ENCODE peak calls at places on chromosomes 13 and 19, in ten cellular contexts. G, M, C, T, O, H, R, Z, L and Q are unnamed samples.

GRCh38 chr13:27427663-27428062 is 3.2 kb downstream of the GTF3A start:
- DNase-seq in G (no peak), Z (no peak), R (no peak), T (no peak), C (no peak), O (no peak), H (no peak), M (no peak), L (no peak), Q (no peak)

GRCh38 chr19:48812094-48812929 is 1.5 kb upstream of the BCAT2 start:
- DNase-seq in O (peak), M (peak), H (no peak), C (peak), G (peak), Z (peak), L (peak), R (peak), T (no peak), Q (no peak)

GRCh38 chr13:88945793-88946192 is 1274.6 kb downstream of the SLITRK5 start:
- DNase-seq in H (no peak), L (no peak), G (no peak), M (no peak), O (no peak), Z (no peak), C (no peak), R (no peak), T (no peak), Q (no peak)

GRCh38 chr13:75255653-75256052 is 226.3 kb downstream of the TBC1D4 start:
- DNase-seq in T (no peak), Z (no peak), M (no peak), O (no peak), G (no peak), H (no peak), R (no peak), C (no peak), L (no peak), Q (no peak)

GRCh38 chr19:48113190-48113917 is 2.7 kb upstream of the PLA2G4C start:
- DNase-seq in H (no peak), T (no peak), O (no peak), R (no peak), L (no peak), M (no peak), C (no peak), Z (no peak), G (no peak), Q (no peak)

GRCh38 chr13:112063309-112063626 is 3.7 kb upstream of the SOX1 start:
- DNase-seq in O (no peak), G (no peak), C (no peak), Z (no peak), H (no peak), R (no peak), L (no peak), M (no peak), T (no peak), Q (no peak)

GRCh38 chr13:65597839-65598818 is 1632.0 kb downstream of the PCDH9 start:
- DNase-seq in T (no peak), O (no peak), G (no peak), H (no peak), Z (no peak), L (peak), R (no peak), C (no peak), M (no peak), Q (no peak)

GRCh38 chr19:10797541-10798256 is 38.3 kb downstream of the TMED1 start:
- DNase-seq in H (no peak), R (peak), L (no peak), O (peak), G (no peak), Z (no peak), M (no peak), T (no peak), C (no peak), Q (peak)

GRCh38 chr13:34941835-34942731 is at the start of gene NBEA:
- DNase-seq in O (peak), G (peak), C (peak), H (peak), Z (peak), T (peak), R (peak), M (peak), L (peak), Q (peak)

GRCh38 chr13:42064259-42064658 is 15.8 kb downstream of the DGKH start:
- DNase-seq in O (no peak), M (no peak), T (no peak), Z (no peak), R (no peak), G (no peak), H (no peak), C (no peak), L (peak), Q (no peak)

GRCh38 chr13:27730191-27730590 is 62.1 kb upstream of the GSX1 start:
- DNase-seq in O (no peak), M (no peak), G (no peak), L (no peak), R (no peak), C (no peak), T (no peak), H (no peak), Z (no peak), Q (no peak)

GRCh38 chr13:98978280-98978679 is 416 bp upstream of the DOCK9 start:
- DNase-seq in G (no peak), Z (no peak), R (no peak), T (peak), L (peak), C (no peak), M (no peak), O (no peak), H (peak), Q (no peak)

GRCh38 chr13:22461854-22462565 is 718.8 kb upstream of the SGCG start:
- DNase-seq in R (no peak), O (no peak), G (no peak), M (no peak), Z (no peak), L (no peak), C (no peak), H (no peak), T (no peak), Q (no peak)

GRCh38 chr19:18292460-18292809 is 11.0 kb upstream of the JUND start:
- DNase-seq in O (no peak), C (no peak), G (no peak), L (no peak), H (no peak), Z (no peak), T (no peak), R (no peak), M (no peak), Q (no peak)

GRCh38 chr19:18293642-18294466 is 12.4 kb upstream of the JUND start:
- DNase-seq in R (no peak), H (no peak), G (no peak), M (peak), C (peak), L (no peak), T (no peak), O (no peak), Z (no peak), Q (no peak)

GRCh38 chr19:18291590-18292459 is 10.4 kb upstream of the JUND start:
- DNase-seq in L (peak), O (peak), G (no peak), T (no peak), M (peak), H (no peak), R (peak), Z (peak), C (peak), Q (peak)

GRCh38 chr19:18294467-18294864 is 13.0 kb upstream of the JUND start:
- DNase-seq in C (peak), T (no peak), M (no peak), L (no peak), O (peak), H (no peak), Z (peak), R (peak), G (no peak), Q (peak)

GRCh38 chr19:18292810-18293641 is 11.6 kb upstream of the JUND start:
- DNase-seq in T (no peak), M (peak), Z (peak), L (peak), R (peak), H (peak), C (peak), O (no peak), G (no peak), Q (no peak)
- TF ChIP-seq CTCF in T (no peak), M (no peak), Z (no peak), L (no peak), R (peak), H (peak), C (no peak), O (no peak), G (no peak), Q (no peak)

DNA sequence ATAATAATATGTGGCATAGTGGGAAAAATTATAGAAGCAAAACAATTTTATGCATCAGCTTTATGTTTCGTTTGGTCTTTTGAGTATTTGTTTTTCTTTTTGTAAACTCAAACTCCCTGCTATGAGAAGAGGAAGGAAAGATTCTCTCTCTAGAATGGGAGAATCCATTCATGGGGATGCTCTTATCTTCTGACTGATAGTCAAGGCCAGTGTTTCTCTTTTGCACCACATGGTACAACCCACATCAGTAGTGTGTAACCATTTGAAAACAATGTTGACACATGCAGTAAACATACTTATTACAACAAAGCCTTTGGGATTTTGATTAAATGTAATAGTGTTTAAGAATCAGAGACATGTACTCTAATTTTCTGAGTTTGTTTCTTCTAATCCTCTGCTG is 490.5 kb downstream of the MYO16 start:
- DNase-seq in L (no peak), T (no peak), G (no peak), Z (no peak), H (no peak), C (no peak), O (no peak), R (no peak), M (no peak), Q (no peak)
- TF ChIP-seq CTCF in L (no peak), T (no peak), G (no peak), Z (no peak), H (no peak), C (no peak), O (no peak), R (no peak), M (no peak), Q (no peak)

DNA sequence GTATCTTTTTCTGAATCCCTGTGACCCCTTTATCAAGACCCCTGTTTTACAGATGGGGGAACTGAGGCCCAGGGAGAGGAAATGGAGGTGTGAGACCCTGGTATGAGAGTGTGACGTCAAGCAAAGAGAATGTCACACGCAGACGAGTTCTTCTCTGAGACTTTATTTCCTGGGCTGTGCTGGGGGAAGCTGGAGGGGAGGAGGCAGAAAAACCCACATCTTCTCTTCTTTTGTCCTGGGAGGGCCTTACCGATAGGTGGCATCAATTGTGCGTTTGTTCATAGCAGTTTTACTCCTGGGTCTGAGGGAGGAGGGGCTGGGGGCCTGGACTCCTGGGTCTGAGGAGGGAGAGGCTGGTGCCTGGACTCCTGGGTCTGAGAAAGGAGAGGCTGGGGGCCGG is 4.9 kb upstream of the KLK15 start:
- DNase-seq in H (peak), O (no peak), C (no peak), T (no peak), G (no peak), M (no peak), L (no peak), Z (no peak), R (no peak), Q (no peak)
- TF ChIP-seq CTCF in H (peak), O (no peak), C (no peak), T (peak), G (peak), M (peak), L (peak), Z (no peak), R (no peak), Q (no peak)

DNA sequence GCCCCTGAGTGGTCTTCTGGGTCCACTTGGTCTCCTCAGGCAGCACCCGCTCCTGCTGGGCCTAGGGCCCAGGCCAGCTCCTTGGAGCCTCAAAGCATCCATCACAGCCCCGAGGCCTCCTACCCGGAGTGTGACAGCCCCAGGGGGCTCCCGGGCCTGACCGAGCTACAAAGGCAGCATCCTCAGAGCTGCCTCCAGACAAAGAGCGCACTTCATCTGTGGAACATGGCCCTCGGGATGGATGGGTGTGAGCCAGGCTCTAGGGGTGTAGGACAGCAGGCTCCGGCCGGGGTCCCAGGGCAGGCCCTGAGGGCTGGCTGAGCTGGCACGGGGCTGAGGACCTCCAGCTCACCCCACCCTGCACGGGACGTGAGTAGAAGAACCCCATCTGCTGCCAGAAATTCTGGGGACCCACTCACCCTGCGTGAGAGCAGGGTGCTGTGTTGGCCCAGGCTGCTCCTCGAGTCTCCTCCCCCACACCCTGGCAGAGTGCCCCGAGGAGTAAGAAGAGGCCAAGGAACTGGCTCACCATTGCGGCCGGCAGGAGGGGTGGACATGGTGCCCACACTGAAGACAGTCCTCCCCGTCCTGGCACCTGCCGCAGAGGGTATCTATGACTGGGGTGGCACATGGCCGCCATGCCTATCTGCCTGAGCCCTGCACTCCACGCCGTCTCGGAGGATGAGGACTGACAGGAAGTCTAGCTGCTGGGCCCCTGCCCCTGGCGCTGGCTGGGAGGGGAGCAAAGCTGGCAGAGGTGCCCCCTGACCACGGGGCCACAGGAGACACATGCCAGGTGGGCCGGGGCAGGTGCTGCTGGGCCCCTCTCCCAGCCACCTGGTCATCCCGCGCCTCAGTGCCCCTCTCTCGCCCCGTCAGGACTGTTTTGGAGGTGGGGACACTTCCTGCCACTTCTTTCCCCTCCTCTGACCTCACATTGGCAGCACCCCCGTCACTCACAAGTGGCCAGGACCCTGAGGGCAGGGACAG is 22.3 kb downstream of the CEBPG start:
- DNase-seq in G (no peak), O (no peak), C (peak), Z (no peak), H (no peak), T (no peak), L (peak), M (no peak), R (no peak), Q (no peak)
- TF ChIP-seq CTCF in G (no peak), O (no peak), C (no peak), Z (no peak), H (no peak), T (no peak), L (no peak), M (no peak), R (no peak), Q (no peak)

GRCh38 chr19:1223018-1223855 is 14.6 kb downstream of the CBARP start:
- DNase-seq in O (no peak), L (peak), Z (no peak), C (no peak), M (peak), G (no peak), H (no peak), R (peak), T (no peak), Q (no peak)
- TF ChIP-seq CTCF in O (no peak), L (peak), Z (peak), C (peak), M (peak), G (peak), H (peak), R (peak), T (peak), Q (no peak)

GRCh38 chr19:39512964-39513363 is 2.0 kb upstream of the SELENOV start:
- DNase-seq in R (no peak), M (no peak), C (no peak), O (no peak), T (no peak), L (no peak), Z (no peak), H (no peak), G (no peak), Q (no peak)
- TF ChIP-seq CTCF in R (no peak), M (no peak), C (no peak), O (no peak), T (no peak), L (no peak), Z (no peak), H (no peak), G (no peak), Q (no peak)

GRCh38 chr13:102596147-102597028 is at the start of gene TPP2:
- DNase-seq in Z (peak), H (peak), O (peak), C (peak), T (peak), M (peak), G (peak), R (peak), L (peak), Q (peak)

GRCh38 chr13:102589291-102589822 is 7.4 kb upstream of the TPP2 start:
- DNase-seq in C (no peak), R (no peak), H (no peak), G (no peak), O (no peak), Z (no peak), L (no peak), M (peak), T (no peak), Q (no peak)

GRCh38 chr13:102587916-102588315 is 8.9 kb upstream of the TPP2 start:
- DNase-seq in L (no peak), H (no peak), M (no peak), T (no peak), Z (no peak), G (no peak), C (no peak), O (no peak), R (no peak), Q (no peak)

GRCh38 chr13:102597029-102598015 is 536 bp downstream of the TPP2 start:
- DNase-seq in Z (peak), R (peak), H (no peak), G (peak), O (peak), T (no peak), M (peak), C (peak), L (no peak), Q (peak)

DNA sequence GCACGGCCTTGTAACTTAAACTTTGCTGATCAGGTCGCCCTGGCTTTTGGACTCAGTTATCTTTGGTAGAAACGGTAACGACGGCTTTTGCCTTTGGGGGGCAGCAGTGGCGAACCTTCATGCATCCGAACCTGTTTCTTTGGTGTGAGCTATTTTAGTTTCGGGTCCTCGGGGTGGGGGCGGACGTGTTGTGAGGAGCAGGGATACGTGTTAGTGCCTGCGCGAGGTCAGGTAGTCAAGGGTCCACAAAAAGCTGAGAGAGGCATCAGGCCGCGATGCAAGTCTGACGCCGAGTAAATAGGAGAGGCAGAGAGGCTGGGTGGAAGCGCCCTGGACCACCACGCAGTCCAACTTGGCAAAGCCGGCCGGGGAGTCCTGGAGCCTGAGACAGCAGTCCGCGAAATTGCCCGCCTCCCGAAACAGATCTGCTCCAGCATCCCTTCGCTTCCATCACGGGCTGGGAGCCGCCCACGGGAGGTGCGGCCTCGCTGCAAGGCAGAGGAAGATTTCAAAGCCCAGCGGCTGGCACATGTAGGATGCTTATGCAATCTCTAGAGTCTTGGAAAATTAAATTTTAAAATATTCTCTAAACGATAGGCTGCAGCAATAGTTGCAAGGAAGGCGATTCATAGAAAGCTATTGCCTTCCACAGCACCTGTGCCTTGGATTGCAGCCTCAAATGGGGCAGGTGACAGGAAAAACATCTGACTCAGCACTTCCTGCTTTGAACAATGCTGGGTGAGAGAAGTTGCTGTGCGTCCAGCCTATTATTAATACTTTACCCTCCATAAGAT is 4.6 kb upstream of the TPP2 start:
- DNase-seq in M (peak), R (peak), G (peak), H (peak), O (peak), L (peak), Z (peak), C (peak), T (no peak), Q (peak)
- TF ChIP-seq CTCF in M (peak), R (peak), G (peak), H (peak), O (peak), L (peak), Z (peak), C (peak), T (peak), Q (peak)

DNA sequence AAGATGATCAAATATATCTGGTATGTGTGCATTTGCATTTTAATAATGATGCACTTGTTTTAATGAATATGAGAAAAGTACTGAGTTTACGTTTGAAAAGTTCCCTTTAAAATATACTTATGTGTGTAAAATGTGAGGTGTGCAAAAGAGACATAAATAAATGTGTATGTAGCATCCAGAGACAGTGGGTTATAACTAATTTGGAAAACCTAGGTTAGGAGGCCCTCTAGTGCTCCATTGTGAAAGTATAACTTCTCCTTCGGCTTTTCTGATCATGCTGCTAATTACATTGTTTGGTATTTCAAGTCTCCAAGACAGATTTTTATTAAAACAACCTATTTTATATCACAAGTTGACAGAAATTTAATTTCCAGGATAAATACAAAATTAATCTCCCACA is 30.1 kb downstream of the SCEL start:
- DNase-seq in G (no peak), T (peak), M (no peak), O (no peak), R (no peak), C (no peak), H (peak), Z (no peak), L (peak), Q (no peak)
- TF ChIP-seq CTCF in G (peak), T (peak), M (peak), O (peak), R (peak), C (no peak), H (peak), Z (peak), L (peak), Q (no peak)